ENCODE peak calls at places on chromosome 11, in six cellular contexts. L is endothelial cell of umbilical vein, V is GM12891, G is body of pancreas, F is transverse colon, M is heart left ventricle. H is an unnamed sample.

GRCh38 chr11:99584822-99585221 is 564.1 kb downstream of the CNTN5 start:
- DNase-seq in L (no peak), V (no peak), G (no peak), F (no peak), M (no peak), H (no peak)

GRCh38 chr11:117407016-117407415 is 79.4 kb downstream of the CEP164 start:
- DNase-seq in L (no peak), V (no peak), G (no peak), F (no peak), M (no peak), H (no peak)

GRCh38 chr11:104051806-104052205 is 15.4 kb downstream of the DDI1 start:
- DNase-seq in L (no peak), V (no peak), G (no peak), F (no peak), M (no peak), H (no peak)

GRCh38 chr11:128559496-128560103 is 27.8 kb downstream of the ETS1 start:
- DNase-seq in L (no peak), V (no peak), G (no peak), F (no peak), M (no peak), H (no peak)

GRCh38 chr11:96464695-96465307 is 75.0 kb downstream of the JRKL start:
- DNase-seq in L (peak), V (peak), G (no peak), F (no peak), M (no peak), H (peak)

GRCh38 chr11:2517016-2517385 is 72.2 kb downstream of the KCNQ1 start:
- DNase-seq in L (no peak), V (no peak), G (no peak), F (peak), M (peak), H (no peak)

GRCh38 chr11:115185507-115185906 is 318.7 kb downstream of the CADM1 start:
- DNase-seq in L (no peak), V (no peak), G (no peak), F (no peak), M (no peak), H (no peak)

GRCh38 chr11:88348870-88349269 is 11.3 kb upstream of the CTSC start:
- DNase-seq in L (no peak), V (no peak), G (no peak), F (no peak), M (no peak), H (no peak)

GRCh38 chr11:127000291-127000968 is at the start of gene KIRREL3:
- DNase-seq in L (no peak), V (no peak), G (no peak), F (no peak), M (no peak), H (no peak)

GRCh38 chr11:134521001-134521400 is 109.0 kb upstream of the B3GAT1 start:
- DNase-seq in L (no peak), V (no peak), G (no peak), F (no peak), M (no peak), H (no peak)

GRCh38 chr11:118699508-118700220 is 20.2 kb upstream of the TREH start:
- DNase-seq in L (no peak), V (no peak), G (no peak), F (no peak), M (no peak), H (no peak)

GRCh38 chr11:100827934-100828661 is 141.0 kb downstream of the ARHGAP42 start:
- DNase-seq in L (peak), V (no peak), G (peak), F (no peak), M (no peak), H (no peak)

GRCh38 chr11:70604630-70605520 is 206.5 kb downstream of the CTTN start:
- DNase-seq in L (no peak), V (no peak), G (no peak), F (no peak), M (no peak), H (no peak)

GRCh38 chr11:71395774-71396173 is 52.4 kb downstream of the DHCR7 start:
- DNase-seq in L (no peak), V (no peak), G (no peak), F (no peak), M (no peak), H (no peak)

GRCh38 chr11:117094776-117095175 is 3.5 kb downstream of the SIK3 start:
- DNase-seq in L (no peak), V (no peak), G (peak), F (no peak), M (no peak), H (no peak)

GRCh38 chr11:68090706-68091105 is 30.5 kb downstream of the CHKA start:
- DNase-seq in L (no peak), V (no peak), G (peak), F (peak), M (no peak), H (no peak)

GRCh38 chr11:8309862-8310261 is 46.2 kb upstream of the LMO1 start:
- DNase-seq in L (no peak), V (no peak), G (peak), F (no peak), M (no peak), H (no peak)

GRCh38 chr11:12074529-12075195 is 35.7 kb upstream of the MICAL2 start:
- DNase-seq in L (no peak), V (no peak), G (no peak), F (no peak), M (no peak), H (no peak)

GRCh38 chr11:115439385-115439784 is 64.8 kb downstream of the CADM1 start:
- DNase-seq in L (no peak), V (no peak), G (no peak), F (no peak), M (no peak), H (no peak)

GRCh38 chr11:78722786-78723185 is 148.1 kb upstream of the NARS2 start:
- DNase-seq in L (no peak), V (no peak), G (no peak), F (no peak), M (no peak), H (peak)

GRCh38 chr11:134545521-134545920 is 133.5 kb upstream of the B3GAT1 start:
- DNase-seq in L (no peak), V (no peak), G (no peak), F (no peak), M (no peak), H (no peak)

GRCh38 chr11:441043-441417 is 781 bp downstream of the ANO9 start:
- DNase-seq in L (no peak), V (no peak), G (peak), F (no peak), M (peak), H (no peak)

GRCh38 chr11:33912405-33913361 is 20.8 kb upstream of the LMO2 start:
- DNase-seq in L (no peak), V (peak), G (no peak), F (no peak), M (peak), H (peak)
- TF ChIP-seq POLR2A in L (no peak), V (peak), G (no peak), F (no peak), M (no peak), H (no peak)

GRCh38 chr11:29243616-29244015 is 773.2 kb downstream of the KCNA4 start:
- DNase-seq in L (no peak), V (no peak), G (no peak), F (no peak), M (no peak), H (no peak)
- TF ChIP-seq POLR2A in L (no peak), V (no peak), G (no peak), F (no peak), M (no peak), H (no peak)

GRCh38 chr11:65133724-65134123 is 595 bp downstream of the SYVN1 start:
- DNase-seq in L (peak), V (no peak), G (peak), F (no peak), M (peak), H (no peak)

GRCh38 chr11:65132988-65133700 is 1.2 kb downstream of the SYVN1 start:
- DNase-seq in L (peak), V (no peak), G (peak), F (peak), M (peak), H (no peak)

GRCh38 chr11:65135633-65136145 is 1.4 kb upstream of the SYVN1 start:
- DNase-seq in L (no peak), V (no peak), G (no peak), F (no peak), M (no peak), H (no peak)

GRCh38 chr11:65134952-65135632 is 773 bp upstream of the SYVN1 start:
- DNase-seq in L (peak), V (peak), G (peak), F (peak), M (peak), H (peak)

GRCh38 chr11:65134240-65134951 is at the start of gene SYVN1:
- DNase-seq in L (peak), V (peak), G (peak), F (peak), M (peak), H (peak)
- TF ChIP-seq POLR2A in L (peak), V (peak), G (peak), F (peak), M (peak), H (no peak)

GRCh38 chr11:106399624-106400023 is 322.2 kb downstream of the AASDHPPT start:
- DNase-seq in L (no peak), V (no peak), G (no peak), F (no peak), M (no peak), H (no peak)

GRCh38 chr11:106398396-106399074 is 321.1 kb downstream of the AASDHPPT start:
- DNase-seq in L (no peak), V (no peak), G (no peak), F (no peak), M (no peak), H (no peak)

GRCh38 chr11:106400949-106401545 is 323.6 kb downstream of the AASDHPPT start:
- DNase-seq in L (no peak), V (no peak), G (no peak), F (no peak), M (no peak), H (no peak)

GRCh38 chr11:106397787-106398355 is 320.4 kb downstream of the AASDHPPT start:
- DNase-seq in L (no peak), V (no peak), G (no peak), F (no peak), M (no peak), H (no peak)

DNA sequence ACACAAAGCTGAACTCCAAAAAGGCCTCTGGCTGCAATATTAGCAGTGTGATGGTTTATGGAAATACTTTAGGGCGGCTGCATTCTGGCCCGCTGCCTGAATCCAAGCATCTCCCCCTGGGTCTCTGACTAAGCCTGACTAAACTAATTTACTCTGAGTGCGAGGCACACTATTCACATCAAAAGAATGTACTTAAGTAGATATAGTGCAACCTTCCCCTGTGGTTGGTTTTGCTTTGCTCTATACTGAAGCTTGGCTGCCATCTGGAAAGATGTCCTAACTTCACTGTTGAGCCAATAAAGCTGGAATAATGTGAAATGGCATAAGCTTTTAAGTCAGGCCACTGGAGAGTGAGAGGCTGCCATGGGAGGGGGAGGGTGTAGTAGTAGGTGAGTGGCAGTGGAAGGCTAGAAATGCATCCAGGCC is 321.6 kb downstream of the AASDHPPT start:
- DNase-seq in L (no peak), V (no peak), G (peak), F (no peak), M (peak), H (peak)
- TF ChIP-seq POLR2A in L (no peak), V (no peak), G (no peak), F (no peak), M (no peak), H (no peak)

GRCh38 chr11:57596266-57596885 is 1.1 kb upstream of the SERPING1 start:
- DNase-seq in L (no peak), V (no peak), G (no peak), F (no peak), M (no peak), H (no peak)

GRCh38 chr11:57597461-57597892 is at the start of gene SERPING1:
- DNase-seq in L (no peak), V (no peak), G (peak), F (peak), M (peak), H (no peak)

GRCh38 chr11:57599381-57599780 is 1.9 kb downstream of the SERPING1 start:
- DNase-seq in L (no peak), V (no peak), G (no peak), F (no peak), M (no peak), H (no peak)

GRCh38 chr11:57598831-57599155 is 1.3 kb downstream of the SERPING1 start:
- DNase-seq in L (no peak), V (no peak), G (no peak), F (no peak), M (no peak), H (no peak)

DNA sequence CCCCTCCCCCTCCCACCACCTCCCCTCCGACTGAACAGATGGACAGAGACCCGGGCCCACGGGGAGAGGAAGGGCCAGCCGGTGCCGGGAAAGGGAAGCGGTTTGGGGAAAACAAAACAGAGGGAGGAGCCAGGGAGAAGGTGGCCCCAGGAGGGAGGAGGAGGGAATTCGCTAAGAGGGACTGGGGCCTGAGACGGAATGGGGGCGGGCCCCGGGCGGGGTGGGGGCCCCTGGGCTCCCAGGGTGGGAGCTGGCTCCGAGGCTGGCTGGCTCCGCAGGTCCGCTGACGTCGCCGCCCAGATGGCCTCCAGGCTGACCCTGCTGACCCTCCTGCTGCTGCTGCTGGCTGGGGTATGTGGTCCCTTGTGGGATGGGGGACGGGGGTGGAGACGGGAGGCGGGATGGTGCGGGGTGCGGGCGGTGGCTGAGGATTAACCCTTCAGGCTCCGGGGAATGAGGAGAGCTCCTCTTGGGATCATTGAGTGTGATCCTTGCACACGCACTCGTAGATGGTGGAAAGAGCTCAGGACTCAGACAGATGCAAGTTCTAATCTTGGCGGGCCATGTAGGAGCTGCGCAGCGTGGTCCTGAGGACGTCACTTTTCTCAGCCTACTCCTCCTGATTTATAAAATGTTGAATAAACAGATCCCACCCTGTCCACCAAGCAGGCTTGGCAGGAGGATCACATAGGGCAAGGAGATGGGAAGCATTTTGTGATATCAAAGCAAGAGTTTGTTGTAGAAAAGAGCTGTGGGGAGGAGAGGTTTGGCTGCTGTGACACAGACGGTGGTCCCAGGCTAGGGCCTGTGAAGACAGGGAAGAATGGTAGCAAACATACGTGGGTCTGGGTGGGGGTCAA is 716 bp downstream of the SERPING1 start:
- DNase-seq in L (no peak), V (no peak), G (peak), F (peak), M (peak), H (peak)
- TF ChIP-seq POLR2A in L (no peak), V (no peak), G (no peak), F (no peak), M (no peak), H (no peak)

GRCh38 chr11:61792310-61793083 is at the start of the genes FEN1 and TMEM258:
- DNase-seq in L (peak), V (peak), G (peak), F (peak), M (peak), H (peak)
- TF ChIP-seq POLR2A in L (peak), V (peak), G (peak), F (peak), M (no peak), H (peak)